ENCODE peak calls at places on chromosomes 3 and 15, in eight cellular contexts. One of them, this sample, is unnamed.

GRCh38 chr15:65939901-65940617 is 70.8 kb downstream of the RAB11A start:
- DNase-seq in NCI-H2029 treated with DMSO at 0.1 percent for 48 hours: peak; percentile 47
- DNase-seq in foreskin fibroblast: peak; percentile 93
- DNase-seq in NCI-H1092: peak; percentile 75
- DNase-seq in tibial artery: no peak
- DNase-seq in iris pigment epithelial cell: peak; percentile 95
- DNase-seq in cardiac fibroblast: peak; percentile 77
- DNase-seq in naive thymus-derived CD8-positive, alpha-beta T cell: no peak
- DNase-seq in this sample: peak; percentile 26

GRCh38 chr15:101276501-101277037 is 716 bp downstream of the SELENOS start:
- DNase-seq in iris pigment epithelial cell: peak; percentile 63
- DNase-seq in tibial artery: no peak
- DNase-seq in cardiac fibroblast: peak; percentile 52
- DNase-seq in NCI-H2029 treated with DMSO at 0.1 percent for 48 hours: no peak
- DNase-seq in NCI-H1092: no peak
- DNase-seq in naive thymus-derived CD8-positive, alpha-beta T cell: peak; percentile 25
- DNase-seq in foreskin fibroblast: peak; percentile 51
- DNase-seq in this sample: no peak

GRCh38 chr3:160982497-160982896 is 122.7 kb downstream of the B3GALNT1 start:
- DNase-seq in cardiac fibroblast: no peak
- DNase-seq in NCI-H1092: no peak
- DNase-seq in tibial artery: no peak
- DNase-seq in naive thymus-derived CD8-positive, alpha-beta T cell: no peak
- DNase-seq in NCI-H2029 treated with DMSO at 0.1 percent for 48 hours: no peak
- DNase-seq in iris pigment epithelial cell: no peak
- DNase-seq in foreskin fibroblast: no peak
- DNase-seq in this sample: no peak

GRCh38 chr3:28050895-28051294 is 190.5 kb upstream of the CMC1 start:
- DNase-seq in tibial artery: no peak
- DNase-seq in foreskin fibroblast: peak; percentile 43
- DNase-seq in NCI-H2029 treated with DMSO at 0.1 percent for 48 hours: no peak
- DNase-seq in iris pigment epithelial cell: peak; percentile 21
- DNase-seq in naive thymus-derived CD8-positive, alpha-beta T cell: peak; percentile 11
- DNase-seq in cardiac fibroblast: peak; percentile 53
- DNase-seq in NCI-H1092: no peak
- DNase-seq in this sample: no peak

GRCh38 chr15:80978685-80979084 is 10.9 kb downstream of the MESD start:
- DNase-seq in cardiac fibroblast: no peak
- DNase-seq in NCI-H2029 treated with DMSO at 0.1 percent for 48 hours: no peak
- DNase-seq in iris pigment epithelial cell: peak; percentile 62
- DNase-seq in naive thymus-derived CD8-positive, alpha-beta T cell: no peak
- DNase-seq in tibial artery: no peak
- DNase-seq in NCI-H1092: no peak
- DNase-seq in foreskin fibroblast: peak; percentile 58
- DNase-seq in this sample: no peak

GRCh38 chr15:94404733-94405283 is 173.4 kb downstream of the MCTP2 start:
- DNase-seq in NCI-H2029 treated with DMSO at 0.1 percent for 48 hours: no peak
- DNase-seq in iris pigment epithelial cell: no peak
- DNase-seq in NCI-H1092: no peak
- DNase-seq in foreskin fibroblast: no peak
- DNase-seq in cardiac fibroblast: no peak
- DNase-seq in tibial artery: no peak
- DNase-seq in naive thymus-derived CD8-positive, alpha-beta T cell: no peak
- DNase-seq in this sample: no peak

GRCh38 chr15:34810455-34811146 is 15.3 kb upstream of the ACTC1 start:
- DNase-seq in iris pigment epithelial cell: peak; percentile 99
- DNase-seq in NCI-H2029 treated with DMSO at 0.1 percent for 48 hours: no peak
- DNase-seq in cardiac fibroblast: peak; percentile 75
- DNase-seq in tibial artery: no peak
- DNase-seq in foreskin fibroblast: peak; percentile 98
- DNase-seq in NCI-H1092: no peak
- DNase-seq in naive thymus-derived CD8-positive, alpha-beta T cell: no peak
- DNase-seq in this sample: no peak

GRCh38 chr3:109137766-109138165 is 1.2 kb downstream of the C3orf85 start:
- DNase-seq in NCI-H1092: no peak
- DNase-seq in cardiac fibroblast: no peak
- DNase-seq in naive thymus-derived CD8-positive, alpha-beta T cell: no peak
- DNase-seq in iris pigment epithelial cell: no peak
- DNase-seq in NCI-H2029 treated with DMSO at 0.1 percent for 48 hours: no peak
- DNase-seq in tibial artery: no peak
- DNase-seq in foreskin fibroblast: no peak
- DNase-seq in this sample: no peak

GRCh38 chr3:53103566-53104296 is 26.5 kb downstream of the RFT1 start:
- DNase-seq in NCI-H1092: no peak
- DNase-seq in naive thymus-derived CD8-positive, alpha-beta T cell: no peak
- DNase-seq in foreskin fibroblast: peak; percentile 62
- DNase-seq in cardiac fibroblast: peak; percentile 38
- DNase-seq in tibial artery: no peak
- DNase-seq in NCI-H2029 treated with DMSO at 0.1 percent for 48 hours: no peak
- DNase-seq in iris pigment epithelial cell: peak; percentile 34
- DNase-seq in this sample: no peak

GRCh38 chr15:34436126-34436955 is 1.3 kb downstream of the GOLGA8A start:
- DNase-seq in NCI-H1092: no peak
- DNase-seq in NCI-H2029 treated with DMSO at 0.1 percent for 48 hours: no peak
- DNase-seq in iris pigment epithelial cell: peak; percentile 5
- DNase-seq in naive thymus-derived CD8-positive, alpha-beta T cell: no peak
- DNase-seq in cardiac fibroblast: no peak
- DNase-seq in tibial artery: no peak
- DNase-seq in foreskin fibroblast: peak; percentile 21
- DNase-seq in this sample: no peak

GRCh38 chr15:41971893-41972340 is 440 bp downstream of the EHD4 start:
- DNase-seq in NCI-H2029 treated with DMSO at 0.1 percent for 48 hours: no peak
- DNase-seq in foreskin fibroblast: peak; percentile 29
- DNase-seq in tibial artery: no peak
- DNase-seq in cardiac fibroblast: no peak
- DNase-seq in NCI-H1092: no peak
- DNase-seq in naive thymus-derived CD8-positive, alpha-beta T cell: no peak
- DNase-seq in iris pigment epithelial cell: no peak
- DNase-seq in this sample: no peak

GRCh38 chr3:126435456-126436315 is 40.0 kb downstream of the ZXDC start:
- DNase-seq in foreskin fibroblast: no peak
- DNase-seq in iris pigment epithelial cell: no peak
- DNase-seq in NCI-H1092: no peak
- DNase-seq in tibial artery: no peak
- DNase-seq in NCI-H2029 treated with DMSO at 0.1 percent for 48 hours: no peak
- DNase-seq in naive thymus-derived CD8-positive, alpha-beta T cell: no peak
- DNase-seq in cardiac fibroblast: no peak
- DNase-seq in this sample: no peak

This sample was measured in DMS153.